ENCODE peak calls at places on chromosomes 12 and 14, in nine cellular contexts. One of them, this sample, is unnamed. For H3K9me2, the result is how much of the 10 kb centered on the place peaks cover.

GRCh38 chr12:82835217-82835616 is 148.5 kb downstream of the TMTC2 start:
- DNase-seq in Karpas-422: no peak
- DNase-seq in PC-3: peak
- DNase-seq in MM.1S: no peak
- DNase-seq in hepatocyte: no peak
- DNase-seq in HCT116: peak
- DNase-seq in SK-N-SH: no peak
- DNase-seq in OCI-LY7: no peak
- DNase-seq in GM23338: no peak
- DNase-seq in this sample: no peak

GRCh38 chr12:12881495-12881894 is 9.9 kb upstream of the GPRC5A start:
- DNase-seq in Karpas-422: no peak
- DNase-seq in PC-3: peak
- DNase-seq in MM.1S: no peak
- DNase-seq in hepatocyte: no peak
- DNase-seq in HCT116: peak
- DNase-seq in SK-N-SH: no peak
- DNase-seq in OCI-LY7: no peak
- DNase-seq in GM23338: no peak
- DNase-seq in this sample: peak

GRCh38 chr12:7905071-7905470 is 30.9 kb downstream of the SLC2A3 start:
- DNase-seq in Karpas-422: no peak
- DNase-seq in PC-3: peak
- DNase-seq in MM.1S: no peak
- DNase-seq in hepatocyte: no peak
- DNase-seq in HCT116: no peak
- DNase-seq in SK-N-SH: no peak
- DNase-seq in OCI-LY7: no peak
- DNase-seq in GM23338: no peak
- DNase-seq in this sample: no peak

GRCh38 chr12:3336606-3337311 is 154.2 kb upstream of the PRMT8 start:
- DNase-seq in Karpas-422: no peak
- DNase-seq in PC-3: peak
- DNase-seq in MM.1S: no peak
- DNase-seq in hepatocyte: no peak
- DNase-seq in HCT116: peak
- DNase-seq in SK-N-SH: peak
- DNase-seq in OCI-LY7: no peak
- DNase-seq in GM23338: no peak
- DNase-seq in this sample: no peak

GRCh38 chr12:66693901-66694513 is 15.1 kb upstream of the GRIP1 start:
- DNase-seq in Karpas-422: peak
- DNase-seq in PC-3: peak
- DNase-seq in MM.1S: peak
- DNase-seq in hepatocyte: peak
- DNase-seq in HCT116: peak
- DNase-seq in SK-N-SH: peak
- DNase-seq in OCI-LY7: peak
- DNase-seq in GM23338: peak
- DNase-seq in this sample: peak

GRCh38 chr14:35355981-35356839 is 48.3 kb downstream of the NFKBIA start:
- DNase-seq in Karpas-422: no peak
- DNase-seq in PC-3: peak
- DNase-seq in MM.1S: no peak
- DNase-seq in hepatocyte: peak
- DNase-seq in HCT116: peak
- DNase-seq in SK-N-SH: no peak
- DNase-seq in OCI-LY7: no peak
- DNase-seq in GM23338: no peak
- DNase-seq in this sample: peak

GRCh38 chr12:34341362-34341733 is 319.1 kb downstream of the ALG10 start:
- DNase-seq in Karpas-422: no peak
- DNase-seq in PC-3: no peak
- DNase-seq in MM.1S: no peak
- DNase-seq in hepatocyte: no peak
- DNase-seq in HCT116: no peak
- DNase-seq in SK-N-SH: no peak
- DNase-seq in OCI-LY7: no peak
- DNase-seq in GM23338: no peak
- DNase-seq in this sample: no peak

GRCh38 chr14:76490735-76491134 is 114.8 kb downstream of the ESRRB start:
- DNase-seq in Karpas-422: no peak
- DNase-seq in PC-3: no peak
- DNase-seq in MM.1S: no peak
- DNase-seq in hepatocyte: no peak
- DNase-seq in HCT116: no peak
- DNase-seq in SK-N-SH: no peak
- DNase-seq in OCI-LY7: no peak
- DNase-seq in GM23338: no peak
- DNase-seq in this sample: no peak

GRCh38 chr12:16285586-16285985 is 8.1 kb upstream of the SLC15A5 start:
- DNase-seq in Karpas-422: no peak
- DNase-seq in PC-3: peak
- DNase-seq in MM.1S: no peak
- DNase-seq in hepatocyte: no peak
- DNase-seq in HCT116: no peak
- DNase-seq in SK-N-SH: no peak
- DNase-seq in OCI-LY7: no peak
- DNase-seq in GM23338: no peak
- DNase-seq in this sample: no peak

GRCh38 chr14:104895786-104896642 is 28.7 kb upstream of the PLD4 start:
- DNase-seq in Karpas-422: peak
- DNase-seq in PC-3: no peak
- DNase-seq in MM.1S: no peak
- DNase-seq in hepatocyte: peak
- DNase-seq in HCT116: no peak
- DNase-seq in SK-N-SH: peak
- DNase-seq in OCI-LY7: no peak
- DNase-seq in GM23338: no peak
- DNase-seq in this sample: no peak

GRCh38 chr14:67221248-67221981 is 19.8 kb upstream of the PALS1 start:
- DNase-seq in Karpas-422: no peak
- DNase-seq in PC-3: peak
- DNase-seq in MM.1S: no peak
- DNase-seq in hepatocyte: no peak
- DNase-seq in HCT116: peak
- DNase-seq in SK-N-SH: no peak
- DNase-seq in OCI-LY7: no peak
- DNase-seq in GM23338: no peak
- DNase-seq in this sample: peak

GRCh38 chr12:56874821-56875220 is 59.4 kb downstream of the SDR9C7 start:
- DNase-seq in Karpas-422: no peak
- DNase-seq in PC-3: no peak
- DNase-seq in MM.1S: no peak
- DNase-seq in hepatocyte: no peak
- DNase-seq in HCT116: no peak
- DNase-seq in SK-N-SH: no peak
- DNase-seq in OCI-LY7: no peak
- DNase-seq in GM23338: peak
- DNase-seq in this sample: no peak

GRCh38 chr14:53109028-53109687 is 44.0 kb downstream of the DDHD1 start:
- DNase-seq in Karpas-422: peak
- DNase-seq in PC-3: no peak
- DNase-seq in MM.1S: peak
- DNase-seq in hepatocyte: no peak
- DNase-seq in HCT116: no peak
- DNase-seq in SK-N-SH: no peak
- DNase-seq in OCI-LY7: peak
- DNase-seq in GM23338: no peak
- DNase-seq in this sample: no peak

GRCh38 chr12:3177778-3178435 is 100.7 kb downstream of the TSPAN9 start:
- DNase-seq in Karpas-422: no peak
- DNase-seq in PC-3: no peak
- DNase-seq in MM.1S: no peak
- DNase-seq in hepatocyte: no peak
- DNase-seq in HCT116: no peak
- DNase-seq in SK-N-SH: no peak
- DNase-seq in OCI-LY7: peak
- DNase-seq in GM23338: no peak
- DNase-seq in this sample: no peak

GRCh38 chr14:71246539-71246938 is 339.3 kb downstream of the PCNX1 start:
- DNase-seq in Karpas-422: no peak
- DNase-seq in PC-3: no peak
- DNase-seq in MM.1S: no peak
- DNase-seq in hepatocyte: no peak
- DNase-seq in HCT116: no peak
- DNase-seq in SK-N-SH: no peak
- DNase-seq in OCI-LY7: no peak
- DNase-seq in GM23338: no peak
- DNase-seq in this sample: no peak

GRCh38 chr14:24042733-24043132 is 9.1 kb upstream of the CARMIL3 start:
- DNase-seq in Karpas-422: no peak
- DNase-seq in PC-3: no peak
- DNase-seq in MM.1S: no peak
- DNase-seq in hepatocyte: no peak
- DNase-seq in HCT116: no peak
- DNase-seq in SK-N-SH: no peak
- DNase-seq in OCI-LY7: no peak
- DNase-seq in GM23338: no peak
- DNase-seq in this sample: no peak
- H3K9me2 ChIP-seq in Karpas-422: under half
- H3K9me2 ChIP-seq in PC-3: under half
- H3K9me2 ChIP-seq in MM.1S: under half
- H3K9me2 ChIP-seq in hepatocyte: under half
- H3K9me2 ChIP-seq in HCT116: under half
- H3K9me2 ChIP-seq in SK-N-SH: under half
- H3K9me2 ChIP-seq in OCI-LY7: under half
- H3K9me2 ChIP-seq in GM23338: under half
- H3K9me2 ChIP-seq in this sample: under half

GRCh38 chr12:114447799-114448617 is 42.1 kb upstream of the TBX5 start:
- DNase-seq in Karpas-422: no peak
- DNase-seq in PC-3: no peak
- DNase-seq in MM.1S: no peak
- DNase-seq in hepatocyte: no peak
- DNase-seq in HCT116: no peak
- DNase-seq in SK-N-SH: no peak
- DNase-seq in OCI-LY7: no peak
- DNase-seq in GM23338: no peak
- DNase-seq in this sample: no peak

GRCh38 chr12:114451657-114452056 is 45.7 kb upstream of the TBX5 start:
- DNase-seq in Karpas-422: no peak
- DNase-seq in PC-3: no peak
- DNase-seq in MM.1S: no peak
- DNase-seq in hepatocyte: no peak
- DNase-seq in HCT116: no peak
- DNase-seq in SK-N-SH: no peak
- DNase-seq in OCI-LY7: no peak
- DNase-seq in GM23338: no peak
- DNase-seq in this sample: no peak

GRCh38 chr12:114448618-114448933 is 42.6 kb upstream of the TBX5 start:
- DNase-seq in Karpas-422: no peak
- DNase-seq in PC-3: no peak
- DNase-seq in MM.1S: no peak
- DNase-seq in hepatocyte: no peak
- DNase-seq in HCT116: no peak
- DNase-seq in SK-N-SH: no peak
- DNase-seq in OCI-LY7: no peak
- DNase-seq in GM23338: peak
- DNase-seq in this sample: no peak

GRCh38 chr12:114450511-114451300 is 44.8 kb upstream of the TBX5 start:
- DNase-seq in Karpas-422: no peak
- DNase-seq in PC-3: no peak
- DNase-seq in MM.1S: no peak
- DNase-seq in hepatocyte: no peak
- DNase-seq in HCT116: no peak
- DNase-seq in SK-N-SH: no peak
- DNase-seq in OCI-LY7: no peak
- DNase-seq in GM23338: peak
- DNase-seq in this sample: no peak

DNA sequence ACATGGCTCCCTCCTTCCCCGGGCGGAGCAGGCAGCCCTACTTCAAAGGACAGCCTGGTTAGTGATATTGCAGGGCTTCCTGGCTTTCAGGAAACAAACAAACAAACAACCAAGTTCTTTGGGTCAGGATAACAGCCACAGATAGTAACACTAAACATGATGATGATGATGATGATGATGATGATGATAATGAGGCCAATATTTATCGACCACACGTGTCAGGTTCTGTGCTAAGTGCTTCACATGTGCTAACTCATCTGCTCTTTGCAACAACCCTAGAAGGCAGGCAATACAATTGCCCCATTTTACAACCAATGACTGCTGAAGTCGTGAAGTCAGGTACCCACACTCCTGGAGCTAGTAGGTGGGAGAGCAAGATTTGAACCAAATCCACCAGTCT is 44.1 kb upstream of the TBX5 start:
- DNase-seq in Karpas-422: no peak
- DNase-seq in PC-3: no peak
- DNase-seq in MM.1S: no peak
- DNase-seq in hepatocyte: no peak
- DNase-seq in HCT116: no peak
- DNase-seq in SK-N-SH: no peak
- DNase-seq in OCI-LY7: no peak
- DNase-seq in GM23338: no peak
- DNase-seq in this sample: no peak
- H3K9me2 ChIP-seq in Karpas-422: under half
- H3K9me2 ChIP-seq in PC-3: under half
- H3K9me2 ChIP-seq in MM.1S: under half
- H3K9me2 ChIP-seq in hepatocyte: under half
- H3K9me2 ChIP-seq in HCT116: under half
- H3K9me2 ChIP-seq in SK-N-SH: under half
- H3K9me2 ChIP-seq in OCI-LY7: under half
- H3K9me2 ChIP-seq in GM23338: under half
- H3K9me2 ChIP-seq in this sample: under half

GRCh38 chr12:10529603-10530002 is 23.9 kb downstream of the EIF2S3B start:
- DNase-seq in Karpas-422: no peak
- DNase-seq in PC-3: no peak
- DNase-seq in MM.1S: no peak
- DNase-seq in hepatocyte: no peak
- DNase-seq in HCT116: no peak
- DNase-seq in SK-N-SH: no peak
- DNase-seq in OCI-LY7: no peak
- DNase-seq in GM23338: no peak
- DNase-seq in this sample: no peak

GRCh38 chr12:10528150-10528953 is 22.7 kb downstream of the EIF2S3B start:
- DNase-seq in Karpas-422: no peak
- DNase-seq in PC-3: no peak
- DNase-seq in MM.1S: no peak
- DNase-seq in hepatocyte: no peak
- DNase-seq in HCT116: no peak
- DNase-seq in SK-N-SH: no peak
- DNase-seq in OCI-LY7: no peak
- DNase-seq in GM23338: no peak
- DNase-seq in this sample: no peak
- H3K9me2 ChIP-seq in Karpas-422: under half
- H3K9me2 ChIP-seq in PC-3: under half
- H3K9me2 ChIP-seq in MM.1S: under half
- H3K9me2 ChIP-seq in hepatocyte: under half
- H3K9me2 ChIP-seq in HCT116: under half
- H3K9me2 ChIP-seq in SK-N-SH: under half
- H3K9me2 ChIP-seq in OCI-LY7: under half
- H3K9me2 ChIP-seq in GM23338: under half
- H3K9me2 ChIP-seq in this sample: under half

DNA sequence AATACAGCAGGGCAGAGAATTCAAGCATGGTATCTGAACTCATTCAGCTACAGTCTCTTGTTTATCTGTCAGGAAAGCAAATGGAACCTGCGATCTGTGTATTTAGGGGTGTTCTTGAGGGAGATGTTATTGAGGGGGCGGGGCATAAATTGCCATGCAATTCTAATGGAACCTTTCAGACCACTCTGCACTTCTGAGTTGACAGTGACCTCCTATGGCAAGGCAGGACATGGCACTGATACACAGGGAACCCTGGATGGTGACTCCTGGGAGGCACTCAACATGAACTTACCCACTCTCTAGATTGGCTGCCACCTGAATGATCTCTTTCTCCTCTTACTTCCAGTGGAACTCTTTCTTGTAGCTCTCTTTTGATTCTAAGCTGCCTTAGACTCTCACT is 787.3 kb downstream of the VRK1 start:
- DNase-seq in Karpas-422: peak
- DNase-seq in PC-3: no peak
- DNase-seq in MM.1S: no peak
- DNase-seq in hepatocyte: no peak
- DNase-seq in HCT116: peak
- DNase-seq in SK-N-SH: no peak
- DNase-seq in OCI-LY7: no peak
- DNase-seq in GM23338: peak
- DNase-seq in this sample: no peak
- H3K9me2 ChIP-seq in Karpas-422: under half
- H3K9me2 ChIP-seq in PC-3: under half
- H3K9me2 ChIP-seq in MM.1S: under half
- H3K9me2 ChIP-seq in hepatocyte: under half
- H3K9me2 ChIP-seq in HCT116: under half
- H3K9me2 ChIP-seq in SK-N-SH: under half
- H3K9me2 ChIP-seq in OCI-LY7: under half
- H3K9me2 ChIP-seq in GM23338: under half
- H3K9me2 ChIP-seq in this sample: under half

This sample was measured in PC-9.